ENCODE peak calls at places on chromosome 15, in five cellular contexts. One of them, this sample, is unnamed.

GRCh38 chr15:79463043-79463780 is 31.1 kb downstream of the MINAR1 start:
- DNase-seq in tibial nerve: no peak
- DNase-seq in sigmoid colon: no peak
- DNase-seq in prostate gland: no peak
- DNase-seq in heart left ventricle: no peak
- DNase-seq in this sample: no peak

GRCh38 chr15:101615986-101616848 is 36.0 kb downstream of the TM2D3 start:
- DNase-seq in tibial nerve: peak
- DNase-seq in sigmoid colon: peak
- DNase-seq in prostate gland: peak
- DNase-seq in heart left ventricle: peak
- DNase-seq in this sample: peak

GRCh38 chr15:99447497-99448371 is 118.0 kb upstream of the MEF2A start:
- DNase-seq in prostate gland: no peak
- DNase-seq in heart left ventricle: no peak
- DNase-seq in tibial nerve: no peak
- DNase-seq in sigmoid colon: peak
- DNase-seq in this sample: no peak

GRCh38 chr15:86555939-86556725 is 476.5 kb downstream of the AGBL1 start:
- DNase-seq in tibial nerve: no peak
- DNase-seq in prostate gland: peak
- DNase-seq in sigmoid colon: no peak
- DNase-seq in heart left ventricle: no peak
- DNase-seq in this sample: no peak

GRCh38 chr15:69782809-69783208 is 314.9 kb downstream of the TLE3 start:
- DNase-seq in heart left ventricle: no peak
- DNase-seq in tibial nerve: no peak
- DNase-seq in sigmoid colon: no peak
- DNase-seq in prostate gland: no peak
- DNase-seq in this sample: no peak

GRCh38 chr15:62676891-62677290 is 365.7 kb upstream of the TPM1 start:
- DNase-seq in sigmoid colon: no peak
- DNase-seq in prostate gland: no peak
- DNase-seq in tibial nerve: no peak
- DNase-seq in heart left ventricle: no peak
- DNase-seq in this sample: no peak

GRCh38 chr15:51288143-51289065 is 50.0 kb downstream of the CYP19A1 start:
- DNase-seq in prostate gland: no peak
- DNase-seq in heart left ventricle: no peak
- DNase-seq in tibial nerve: no peak
- DNase-seq in sigmoid colon: no peak
- DNase-seq in this sample: no peak

GRCh38 chr15:68113751-68114150 is 59.6 kb downstream of the PIAS1 start:
- DNase-seq in sigmoid colon: no peak
- DNase-seq in heart left ventricle: no peak
- DNase-seq in prostate gland: no peak
- DNase-seq in tibial nerve: no peak
- DNase-seq in this sample: no peak

GRCh38 chr15:82021992-82022391 is 23.8 kb downstream of the MEX3B start:
- DNase-seq in sigmoid colon: peak
- DNase-seq in tibial nerve: peak
- DNase-seq in prostate gland: peak
- DNase-seq in heart left ventricle: peak
- DNase-seq in this sample: no peak

GRCh38 chr15:62138124-62138523 is 27.0 kb downstream of the C2CD4B start:
- DNase-seq in sigmoid colon: no peak
- DNase-seq in prostate gland: no peak
- DNase-seq in heart left ventricle: no peak
- DNase-seq in tibial nerve: no peak
- DNase-seq in this sample: peak

GRCh38 chr15:72554471-72555425 is 80.6 kb downstream of the ARIH1 start:
- DNase-seq in prostate gland: no peak
- DNase-seq in heart left ventricle: no peak
- DNase-seq in tibial nerve: no peak
- DNase-seq in sigmoid colon: no peak
- DNase-seq in this sample: no peak

GRCh38 chr15:70783610-70784021 is 20.3 kb upstream of the UACA start:
- DNase-seq in heart left ventricle: no peak
- DNase-seq in prostate gland: no peak
- DNase-seq in tibial nerve: no peak
- DNase-seq in sigmoid colon: no peak
- DNase-seq in this sample: no peak

GRCh38 chr15:88994286-88994685 is 81.1 kb upstream of the MFGE8 start:
- DNase-seq in sigmoid colon: no peak
- DNase-seq in prostate gland: no peak
- DNase-seq in tibial nerve: no peak
- DNase-seq in heart left ventricle: no peak
- DNase-seq in this sample: no peak

GRCh38 chr15:59060348-59060747 is 44.6 kb upstream of the CCNB2 start:
- DNase-seq in sigmoid colon: no peak
- DNase-seq in tibial nerve: no peak
- DNase-seq in prostate gland: no peak
- DNase-seq in heart left ventricle: no peak
- DNase-seq in this sample: no peak

GRCh38 chr15:93028111-93028631 is 60.8 kb downstream of the RGMA start:
- DNase-seq in heart left ventricle: no peak
- DNase-seq in prostate gland: no peak
- DNase-seq in tibial nerve: no peak
- DNase-seq in sigmoid colon: peak
- DNase-seq in this sample: no peak

GRCh38 chr15:101322849-101323477 is 27.9 kb upstream of the SNRPA1 start:
- DNase-seq in tibial nerve: no peak
- DNase-seq in sigmoid colon: no peak
- DNase-seq in heart left ventricle: no peak
- DNase-seq in prostate gland: no peak
- DNase-seq in this sample: no peak

GRCh38 chr15:70713547-70714414 is 49.6 kb downstream of the UACA start:
- DNase-seq in sigmoid colon: no peak
- DNase-seq in prostate gland: no peak
- DNase-seq in tibial nerve: no peak
- DNase-seq in heart left ventricle: no peak
- DNase-seq in this sample: no peak

GRCh38 chr15:93428135-93428534 is 339.1 kb upstream of the RGMA start:
- DNase-seq in sigmoid colon: no peak
- DNase-seq in heart left ventricle: no peak
- DNase-seq in prostate gland: no peak
- DNase-seq in tibial nerve: no peak
- DNase-seq in this sample: no peak

GRCh38 chr15:49494842-49495241 is 71.8 kb downstream of the FGF7 start:
- DNase-seq in tibial nerve: no peak
- DNase-seq in prostate gland: no peak
- DNase-seq in sigmoid colon: no peak
- DNase-seq in heart left ventricle: no peak
- DNase-seq in this sample: no peak

GRCh38 chr15:68411276-68411675 is 20.7 kb downstream of the ITGA11 start:
- DNase-seq in prostate gland: no peak
- DNase-seq in tibial nerve: no peak
- DNase-seq in sigmoid colon: no peak
- DNase-seq in heart left ventricle: no peak
- DNase-seq in this sample: no peak

GRCh38 chr15:70507772-70508351 is 255.5 kb downstream of the UACA start:
- DNase-seq in prostate gland: peak
- DNase-seq in sigmoid colon: no peak
- DNase-seq in heart left ventricle: no peak
- DNase-seq in tibial nerve: no peak
- DNase-seq in this sample: no peak

GRCh38 chr15:92917606-92918407 is 17.7 kb downstream of the CHD2 start:
- DNase-seq in tibial nerve: peak
- DNase-seq in sigmoid colon: peak
- DNase-seq in heart left ventricle: peak
- DNase-seq in prostate gland: peak
- DNase-seq in this sample: no peak

GRCh38 chr15:52976050-52976449 is 185.9 kb upstream of the ONECUT1 start:
- DNase-seq in sigmoid colon: no peak
- DNase-seq in prostate gland: no peak
- DNase-seq in heart left ventricle: no peak
- DNase-seq in tibial nerve: no peak
- DNase-seq in this sample: no peak

GRCh38 chr15:28033443-28033842 is 65.7 kb downstream of the OCA2 start:
- DNase-seq in tibial nerve: no peak
- DNase-seq in prostate gland: no peak
- DNase-seq in heart left ventricle: no peak
- DNase-seq in sigmoid colon: no peak
- DNase-seq in this sample: no peak

GRCh38 chr15:65309882-65310418 is 5.5 kb downstream of the RNU5B-1 start:
- DNase-seq in sigmoid colon: no peak
- DNase-seq in tibial nerve: no peak
- DNase-seq in prostate gland: no peak
- DNase-seq in heart left ventricle: no peak
- DNase-seq in this sample: no peak

GRCh38 chr15:89038146-89038545 is 50.1 kb upstream of the ABHD2 start:
- DNase-seq in heart left ventricle: no peak
- DNase-seq in prostate gland: no peak
- DNase-seq in sigmoid colon: no peak
- DNase-seq in tibial nerve: no peak
- DNase-seq in this sample: no peak

GRCh38 chr15:87907676-87908446 is 348.7 kb downstream of the NTRK3 start:
- DNase-seq in prostate gland: no peak
- DNase-seq in sigmoid colon: no peak
- DNase-seq in heart left ventricle: peak
- DNase-seq in tibial nerve: no peak
- DNase-seq in this sample: no peak

GRCh38 chr15:78051622-78052405 is 25.7 kb downstream of the TBC1D2B start:
- DNase-seq in heart left ventricle: peak
- DNase-seq in tibial nerve: no peak
- DNase-seq in sigmoid colon: no peak
- DNase-seq in prostate gland: peak
- DNase-seq in this sample: no peak

GRCh38 chr15:43541785-43542184 is 24.4 kb downstream of the MAP1A start:
- DNase-seq in prostate gland: no peak
- DNase-seq in heart left ventricle: no peak
- DNase-seq in sigmoid colon: no peak
- DNase-seq in tibial nerve: no peak
- DNase-seq in this sample: no peak

GRCh38 chr15:85124173-85124572 is 142.5 kb downstream of the PDE8A start:
- DNase-seq in heart left ventricle: no peak
- DNase-seq in tibial nerve: no peak
- DNase-seq in sigmoid colon: no peak
- DNase-seq in prostate gland: no peak
- DNase-seq in this sample: no peak

GRCh38 chr15:73249499-73249898 is 119.3 kb downstream of the HCN4 start:
- DNase-seq in heart left ventricle: no peak
- DNase-seq in tibial nerve: no peak
- DNase-seq in sigmoid colon: no peak
- DNase-seq in prostate gland: no peak
- DNase-seq in this sample: no peak

GRCh38 chr15:88982304-88982945 is 69.2 kb upstream of the MFGE8 start:
- DNase-seq in prostate gland: no peak
- DNase-seq in sigmoid colon: peak
- DNase-seq in heart left ventricle: peak
- DNase-seq in tibial nerve: peak
- DNase-seq in this sample: no peak

GRCh38 chr15:60414016-60414682 is 16.4 kb upstream of the ANXA2 start:
- DNase-seq in heart left ventricle: no peak
- DNase-seq in sigmoid colon: no peak
- DNase-seq in tibial nerve: no peak
- DNase-seq in prostate gland: no peak
- DNase-seq in this sample: no peak

GRCh38 chr15:91965501-91966180 is 112.1 kb downstream of the SLCO3A1 start:
- DNase-seq in prostate gland: no peak
- DNase-seq in tibial nerve: no peak
- DNase-seq in heart left ventricle: no peak
- DNase-seq in sigmoid colon: no peak
- DNase-seq in this sample: peak

DNA sequence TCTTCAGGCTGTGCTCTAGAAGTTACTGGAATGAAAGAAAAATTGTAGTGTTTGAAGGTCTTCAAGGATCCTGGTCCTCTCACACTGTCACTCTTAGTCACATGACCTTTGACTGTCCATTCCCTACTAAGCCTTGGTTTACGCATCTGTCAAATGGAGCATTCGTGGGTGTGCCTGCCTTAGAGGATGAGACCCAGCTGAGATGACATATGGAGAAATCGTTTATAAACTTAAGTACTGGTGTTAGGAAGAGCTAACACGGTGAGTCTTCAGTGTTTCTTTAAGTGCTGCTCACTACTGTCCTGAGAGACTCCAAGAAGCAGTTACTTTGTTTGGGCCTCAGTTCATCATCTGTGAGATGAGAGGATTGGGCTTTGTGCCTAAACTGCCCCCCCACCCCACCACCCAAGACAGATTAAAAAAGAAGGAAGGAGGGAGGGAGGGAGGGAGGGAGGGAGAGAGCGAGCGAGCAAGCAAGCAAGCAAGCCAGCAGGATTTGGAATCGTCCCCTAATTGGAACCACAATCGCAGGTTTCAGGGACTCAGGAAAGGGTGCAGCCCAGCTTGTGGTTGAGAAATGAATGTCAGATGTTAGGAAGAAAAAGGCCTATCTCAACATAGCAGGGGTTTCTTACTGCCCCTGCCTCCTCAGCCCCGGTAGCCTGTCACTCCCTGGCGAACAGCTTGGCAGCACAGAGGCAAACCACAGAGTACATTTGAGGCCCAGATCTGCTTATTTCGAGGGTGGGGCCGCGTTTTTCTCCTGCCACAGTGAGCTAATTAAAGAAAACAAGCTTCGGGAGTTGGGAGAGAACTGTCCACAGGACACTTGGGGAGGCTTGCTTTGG is 32.7 kb downstream of the SMAD3 start:
- DNase-seq in sigmoid colon: peak
- DNase-seq in heart left ventricle: peak
- DNase-seq in prostate gland: peak
- DNase-seq in tibial nerve: peak
- DNase-seq in this sample: no peak
- TF ChIP-seq POLR2A in sigmoid colon: no peak
- TF ChIP-seq POLR2A in heart left ventricle: no peak
- TF ChIP-seq POLR2A in prostate gland: no peak
- TF ChIP-seq POLR2A in tibial nerve: no peak
- TF ChIP-seq POLR2A in this sample: no peak

GRCh38 chr15:30953731-30954378 is 37.6 kb downstream of the MTMR10 start:
- DNase-seq in prostate gland: no peak
- DNase-seq in sigmoid colon: no peak
- DNase-seq in heart left ventricle: peak
- DNase-seq in tibial nerve: no peak
- DNase-seq in this sample: peak
- TF ChIP-seq POLR2A in prostate gland: no peak
- TF ChIP-seq POLR2A in sigmoid colon: no peak
- TF ChIP-seq POLR2A in heart left ventricle: no peak
- TF ChIP-seq POLR2A in tibial nerve: no peak
- TF ChIP-seq POLR2A in this sample: peak

GRCh38 chr15:74630284-74631086 is 14.8 kb downstream of the CLK3 start:
- DNase-seq in prostate gland: no peak
- DNase-seq in heart left ventricle: no peak
- DNase-seq in sigmoid colon: no peak
- DNase-seq in tibial nerve: no peak
- DNase-seq in this sample: no peak
- TF ChIP-seq POLR2A in prostate gland: no peak
- TF ChIP-seq POLR2A in heart left ventricle: no peak
- TF ChIP-seq POLR2A in sigmoid colon: no peak
- TF ChIP-seq POLR2A in tibial nerve: no peak
- TF ChIP-seq POLR2A in this sample: no peak

GRCh38 chr15:33467816-33468163 is 157.0 kb downstream of the RYR3 start:
- DNase-seq in heart left ventricle: no peak
- DNase-seq in prostate gland: no peak
- DNase-seq in sigmoid colon: no peak
- DNase-seq in tibial nerve: no peak
- DNase-seq in this sample: no peak
- TF ChIP-seq POLR2A in heart left ventricle: no peak
- TF ChIP-seq POLR2A in prostate gland: no peak
- TF ChIP-seq POLR2A in sigmoid colon: no peak
- TF ChIP-seq POLR2A in tibial nerve: no peak
- TF ChIP-seq POLR2A in this sample: no peak